ENCODE peak calls at places on chromosome 3, in six cellular contexts. H, A, Q, V, I and P are unnamed samples. For H3K36me3, the result is how much of the 10 kb centered on the place peaks cover.

GRCh38 chr3:31048143-31048542 is 153.7 kb upstream of the GADL1 start:
- DNase-seq in Q (no peak), V (no peak), I (no peak), A (no peak), H (no peak), P (no peak)

GRCh38 chr3:129271674-129272073 is 7.0 kb upstream of the HMCES start:
- DNase-seq in I (no peak), V (no peak), H (no peak), Q (no peak), A (no peak), P (no peak)

GRCh38 chr3:190097025-190097424 is 23.7 kb downstream of the P3H2 start:
- DNase-seq in Q (no peak), V (no peak), H (no peak), I (no peak), A (no peak), P (no peak)

GRCh38 chr3:128493221-128494151 is 485 bp upstream of the GATA2 start:
- DNase-seq in V (no peak), H (no peak), A (no peak), I (no peak), Q (no peak), P (no peak)

GRCh38 chr3:32951410-32951811 is at the start of gene CCR4:
- DNase-seq in H (no peak), A (no peak), I (peak), Q (no peak), V (no peak), P (no peak)

GRCh38 chr3:135412475-135412874 is 553.1 kb upstream of the PPP2R3A start:
- DNase-seq in A (no peak), H (no peak), V (no peak), I (no peak), Q (no peak), P (no peak)

GRCh38 chr3:97464035-97464434 is 300.5 kb upstream of the ARL6 start:
- DNase-seq in A (no peak), V (no peak), I (no peak), Q (no peak), H (no peak), P (no peak)

GRCh38 chr3:58434990-58435389 is 1.4 kb upstream of the PDHB start:
- DNase-seq in A (peak), Q (no peak), H (peak), V (no peak), I (no peak), P (peak)

GRCh38 chr3:70108072-70108471 is 108.5 kb downstream of the SAMMSON start:
- DNase-seq in H (peak), Q (no peak), V (no peak), I (no peak), A (peak), P (no peak)

GRCh38 chr3:159829056-159829995 is 159.3 kb upstream of the IL12A start:
- DNase-seq in H (no peak), I (no peak), V (no peak), A (peak), Q (no peak), P (no peak)

GRCh38 chr3:95341314-95341713 is 1278.5 kb downstream of the NSUN3 start:
- DNase-seq in V (no peak), Q (no peak), I (no peak), A (peak), H (no peak), P (no peak)

GRCh38 chr3:10703875-10704274 is 112.2 kb upstream of the SLC6A11 start:
- DNase-seq in I (no peak), A (no peak), V (no peak), Q (no peak), H (peak), P (peak)

GRCh38 chr3:70988111-70988510 is 595.4 kb downstream of the FOXP1 start:
- DNase-seq in H (no peak), A (no peak), I (no peak), Q (no peak), V (no peak), P (no peak)

GRCh38 chr3:72345980-72346379 is 502.3 kb downstream of the SHQ1 start:
- DNase-seq in I (no peak), H (no peak), V (no peak), Q (no peak), A (no peak), P (no peak)

GRCh38 chr3:13655074-13655913 is 106.4 kb downstream of the FBLN2 start:
- DNase-seq in A (no peak), H (no peak), V (peak), Q (no peak), I (no peak), P (peak)

GRCh38 chr3:44409640-44410410 is 67.6 kb downstream of the ZNF445 start:
- DNase-seq in V (no peak), I (no peak), H (no peak), Q (no peak), A (no peak), P (no peak)

GRCh38 chr3:55165278-55165677 is 237.4 kb upstream of the LRTM1 start:
- DNase-seq in H (no peak), A (no peak), I (no peak), V (no peak), Q (no peak), P (no peak)

GRCh38 chr3:167032267-167032876 is 347.7 kb downstream of the ZBBX start:
- DNase-seq in I (no peak), A (peak), Q (no peak), H (peak), V (no peak), P (peak)

GRCh38 chr3:170482199-170482598 is 63.5 kb downstream of the CLDN11 start:
- DNase-seq in I (no peak), Q (no peak), A (no peak), H (no peak), V (no peak), P (no peak)

GRCh38 chr3:187678869-187679268 is 8.7 kb upstream of the SST start:
- DNase-seq in Q (no peak), H (peak), A (peak), V (peak), I (no peak), P (peak)

GRCh38 chr3:192833177-192833890 is 84.3 kb downstream of the MB21D2 start:
- DNase-seq in A (no peak), Q (no peak), V (no peak), I (no peak), H (peak), P (peak)

GRCh38 chr3:158058775-158059174 is 47.4 kb downstream of the SHOX2 start:
- DNase-seq in I (no peak), A (no peak), Q (no peak), H (no peak), V (no peak), P (no peak)

GRCh38 chr3:190384241-190384863 is 3.6 kb upstream of the CLDN16 start:
- DNase-seq in Q (no peak), V (peak), A (peak), H (peak), I (no peak), P (peak)

GRCh38 chr3:119973276-119973675 is 121.0 kb downstream of the GSK3B start:
- DNase-seq in A (no peak), I (no peak), V (no peak), Q (no peak), H (no peak), P (no peak)

GRCh38 chr3:111971533-111971932 is 7.3 kb upstream of the ABHD10 start:
- DNase-seq in A (no peak), H (no peak), Q (no peak), V (peak), I (no peak), P (no peak)

GRCh38 chr3:171283248-171284222 is 176.7 kb downstream of the TNIK start:
- DNase-seq in I (no peak), Q (no peak), H (no peak), V (no peak), A (no peak), P (no peak)

GRCh38 chr3:175150812-175151411 is 291.8 kb downstream of the NAALADL2 start:
- DNase-seq in V (no peak), H (no peak), I (no peak), A (no peak), Q (no peak), P (peak)

GRCh38 chr3:109563149-109563548 is 225.8 kb upstream of the DPPA4 start:
- DNase-seq in A (no peak), V (no peak), I (no peak), Q (no peak), H (no peak), P (no peak)

GRCh38 chr3:108602249-108602934 is 12.9 kb downstream of the DZIP3 start:
- DNase-seq in I (no peak), A (no peak), H (no peak), Q (no peak), V (peak), P (no peak)

GRCh38 chr3:160018959-160019358 is 30.3 kb downstream of the IL12A start:
- DNase-seq in Q (no peak), V (no peak), H (no peak), A (no peak), I (no peak), P (no peak)

GRCh38 chr3:169149349-169149890 is 514.1 kb downstream of the MECOM start:
- DNase-seq in V (peak), Q (peak), H (peak), A (peak), I (peak), P (peak)

GRCh38 chr3:49339593-49339946 is 283 bp downstream of the USP4 start:
- DNase-seq in H (no peak), I (no peak), Q (no peak), A (peak), V (peak), P (no peak)

GRCh38 chr3:45933586-45933985 is 9.7 kb upstream of the CXCR6 start:
- DNase-seq in A (no peak), Q (no peak), V (no peak), H (no peak), I (no peak), P (no peak)
- H3K36me3 ChIP-seq in A (half or more), Q (half or more), V (under half), H (under half), I (half or more), P (under half)

GRCh38 chr3:163555918-163556317 is 1522.4 kb downstream of the SI start:
- DNase-seq in A (no peak), V (no peak), Q (no peak), I (no peak), H (no peak), P (no peak)

GRCh38 chr3:163547045-163547692 is 1531.1 kb downstream of the SI start:
- DNase-seq in A (no peak), H (no peak), Q (no peak), I (no peak), V (no peak), P (no peak)

GRCh38 chr3:163548005-163548404 is 1530.3 kb downstream of the SI start:
- DNase-seq in A (no peak), V (no peak), H (no peak), Q (no peak), I (no peak), P (no peak)

GRCh38 chr3:163556804-163557203 is 1521.5 kb downstream of the SI start:
- DNase-seq in I (no peak), V (no peak), Q (no peak), H (no peak), A (no peak), P (no peak)

GRCh38 chr3:163552659-163552966 is 1525.7 kb downstream of the SI start:
- DNase-seq in I (no peak), H (no peak), V (no peak), Q (no peak), A (no peak), P (no peak)
- TF ChIP-seq CTCF in I (no peak), H (no peak), V (no peak), Q (no peak), A (no peak), P (no peak)

GRCh38 chr3:20039082-20039764 is 1.0 kb upstream of the KAT2B start:
- DNase-seq in V (no peak), A (no peak), Q (no peak), I (peak), H (no peak), P (no peak)

GRCh38 chr3:20041197-20041780 is 1.0 kb downstream of the KAT2B start:
- DNase-seq in V (peak), I (peak), A (peak), H (peak), Q (peak), P (peak)

GRCh38 chr3:20042331-20042730 is 2.1 kb downstream of the KAT2B start:
- DNase-seq in A (no peak), Q (no peak), I (no peak), V (no peak), H (no peak), P (no peak)

GRCh38 chr3:20039765-20040475 is at the start of gene KAT2B:
- DNase-seq in H (peak), Q (no peak), A (peak), I (peak), V (peak), P (peak)

GRCh38 chr3:20040476-20041196 is 390 bp downstream of the KAT2B start:
- DNase-seq in V (peak), I (peak), H (peak), Q (no peak), A (peak), P (peak)
- H3K36me3 ChIP-seq in V (under half), I (under half), H (under half), Q (under half), A (under half), P (under half)

DNA sequence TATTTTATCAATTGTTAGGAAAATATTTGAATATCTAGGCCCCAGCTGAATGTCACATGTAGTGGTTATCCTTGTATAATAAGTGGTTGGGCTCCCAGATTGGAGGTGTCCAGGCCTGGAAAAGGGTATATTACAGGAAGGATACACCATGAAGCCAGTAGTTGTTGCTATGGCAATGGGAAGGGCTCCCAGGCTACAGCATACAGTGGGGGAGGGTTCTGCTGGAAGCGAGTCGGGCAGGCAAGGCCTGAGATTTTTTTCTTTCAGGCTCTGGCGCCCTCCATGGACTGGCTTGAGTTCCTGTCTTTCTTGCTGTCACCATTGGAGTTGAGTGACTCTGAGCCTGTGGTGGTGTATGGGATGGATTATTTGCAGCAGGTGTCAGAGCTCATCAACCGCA is 8.9 kb downstream of the ECE2 start:
- DNase-seq in H (peak), V (peak), Q (no peak), A (peak), I (no peak), P (peak)
- TF ChIP-seq CTCF in H (peak), V (peak), Q (no peak), A (peak), I (no peak), P (peak)

DNA sequence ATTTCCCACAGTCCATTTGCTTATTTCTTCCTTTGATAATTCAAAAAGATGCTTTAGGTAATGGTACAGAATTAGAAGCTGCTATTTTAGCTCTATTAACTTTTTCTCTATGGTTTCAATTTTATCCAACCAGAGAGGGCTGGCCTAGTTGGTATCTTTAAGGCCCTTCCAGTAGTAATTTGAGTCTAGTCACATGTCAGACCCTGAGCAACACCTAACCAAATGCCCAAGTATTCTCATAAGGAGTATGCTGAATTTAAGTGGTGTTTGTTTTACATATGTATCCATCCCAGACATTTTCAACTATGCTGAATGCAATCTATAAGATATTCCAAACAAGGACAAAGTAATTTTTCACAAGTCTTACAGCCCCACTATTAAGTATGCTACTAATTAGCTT is 9.6 kb downstream of the DNAJC19 start:
- DNase-seq in H (no peak), I (no peak), A (no peak), Q (no peak), V (no peak), P (no peak)
- H3K36me3 ChIP-seq in H (under half), I (under half), A (under half), Q (under half), V (under half), P (under half)

GRCh38 chr3:53426918-53427317 is 67.5 kb upstream of the CACNA1D start:
- DNase-seq in Q (no peak), A (peak), H (no peak), V (no peak), I (no peak), P (no peak)
- TF ChIP-seq CTCF in Q (no peak), A (peak), H (peak), V (no peak), I (no peak), P (no peak)

GRCh38 chr3:52458031-52458760 is 2.8 kb downstream of the NISCH start:
- DNase-seq in I (no peak), V (no peak), Q (no peak), A (no peak), H (no peak), P (no peak)

GRCh38 chr3:52458770-52459540 is 3.6 kb downstream of the NISCH start:
- DNase-seq in A (no peak), H (no peak), I (no peak), Q (no peak), V (no peak), P (no peak)

GRCh38 chr3:52456800-52457183 is 1.4 kb downstream of the NISCH start:
- DNase-seq in Q (no peak), A (no peak), H (no peak), V (no peak), I (no peak), P (no peak)

GRCh38 chr3:52463420-52463819 is 8.0 kb downstream of the NISCH start:
- DNase-seq in Q (no peak), I (no peak), A (no peak), H (no peak), V (no peak), P (no peak)

DNA sequence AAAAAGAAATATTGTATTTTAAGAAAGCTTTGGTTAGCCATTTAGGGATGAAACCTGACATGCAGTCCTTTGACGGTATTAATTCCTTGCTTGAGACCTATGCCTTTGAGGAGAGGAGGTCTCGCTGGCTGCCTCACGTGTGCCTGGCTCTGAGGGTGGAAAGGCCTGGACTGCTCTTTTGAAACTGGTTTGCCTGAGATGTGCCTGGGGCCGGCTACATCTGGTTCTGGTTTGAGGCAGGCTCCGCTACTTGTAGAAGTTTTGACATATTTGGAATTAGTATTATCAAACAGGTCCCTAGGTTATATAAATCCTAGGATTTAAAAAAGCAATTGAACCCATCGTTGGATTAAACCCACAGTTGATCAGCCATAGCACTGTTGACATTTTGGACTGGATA is 6.5 kb downstream of the NISCH start:
- DNase-seq in A (no peak), H (no peak), Q (no peak), V (no peak), I (no peak), P (no peak)
- H3K36me3 ChIP-seq in A (under half), H (under half), Q (half or more), V (under half), I (half or more), P (under half)